ENCODE peak calls at places on chromosome 4, in seven cellular contexts. E, P, M, T, H, X and Y are unnamed samples.

GRCh38 chr4:3781193-3781886 is 15.2 kb downstream of the ADRA2C start:
- DNase-seq in H (no peak), E (no peak), X (no peak), P (no peak), T (no peak), M (no peak), Y (no peak)

GRCh38 chr4:171639540-171639939 is 173.7 kb upstream of the GALNTL6 start:
- DNase-seq in T (no peak), P (no peak), E (no peak), X (no peak), M (no peak), H (no peak), Y (no peak)

GRCh38 chr4:41535911-41536361 is 2.0 kb upstream of the LIMCH1 start:
- DNase-seq in P (no peak), T (no peak), M (no peak), H (no peak), X (no peak), E (no peak), Y (no peak)

GRCh38 chr4:143357161-143357845 is 20.6 kb downstream of the GAB1 start:
- DNase-seq in T (no peak), E (no peak), P (no peak), X (no peak), M (no peak), H (no peak), Y (no peak)

GRCh38 chr4:47577779-47578553 is 92.9 kb downstream of the ATP10D start:
- DNase-seq in M (no peak), T (no peak), X (no peak), E (no peak), H (no peak), P (no peak), Y (no peak)

GRCh38 chr4:108743021-108743420 is 19.8 kb downstream of the ETNPPL start:
- DNase-seq in M (no peak), X (no peak), P (no peak), T (no peak), H (no peak), E (no peak), Y (no peak)

GRCh38 chr4:1318488-1319213 is 28.4 kb upstream of the UVSSA start:
- DNase-seq in M (no peak), X (no peak), H (no peak), E (peak), P (no peak), T (no peak), Y (peak)

GRCh38 chr4:24771241-24771640 is 24.1 kb upstream of the SOD3 start:
- DNase-seq in X (no peak), T (no peak), M (no peak), H (no peak), P (no peak), E (no peak), Y (no peak)

GRCh38 chr4:89316187-89316586 is 8.6 kb upstream of the GPRIN3 start:
- DNase-seq in P (no peak), M (no peak), H (no peak), E (no peak), X (no peak), T (no peak), Y (no peak)

GRCh38 chr4:103098746-103099421 is 750 bp downstream of the BDH2 start:
- DNase-seq in M (no peak), X (no peak), T (no peak), P (no peak), E (no peak), H (no peak), Y (no peak)

GRCh38 chr4:74056114-74056857 is 17.8 kb upstream of the CXCL3 start:
- DNase-seq in T (no peak), P (no peak), X (no peak), M (no peak), H (no peak), E (no peak), Y (no peak)

GRCh38 chr4:158667651-158668198 is 4.0 kb downstream of the C4orf46 start:
- DNase-seq in X (peak), M (no peak), E (no peak), T (no peak), H (peak), P (no peak), Y (no peak)

GRCh38 chr4:15755321-15755750 is 22.8 kb upstream of the CD38 start:
- DNase-seq in E (no peak), M (no peak), H (no peak), T (no peak), P (no peak), X (no peak), Y (no peak)

GRCh38 chr4:4818440-4819212 is 40.8 kb upstream of the MSX1 start:
- DNase-seq in T (no peak), H (no peak), M (no peak), P (no peak), E (no peak), X (peak), Y (no peak)

GRCh38 chr4:105473340-105474109 is at the start of gene PPA2:
- DNase-seq in P (peak), H (peak), M (peak), E (peak), T (peak), X (peak), Y (peak)